ENCODE peak calls at places on chromosomes 12 and 14, in six cellular contexts. Z is stimulated activated effector memory CD8-positive, alpha-beta T cell treated with anti-CD3 and anti-CD28 coated beads, Interleukin-12 subunit alpha, Interleukin-12 subunit beta, amount 100 ng/mL, for 72 hours; I is C1 segment of cervical spinal cord; B is Right ventricle myocardium superior; J is non-pigmented ciliary epithelial cell; E is HEK293T. W is an unnamed sample.
A peak's percentile ranks its signal among the peaks of the same experiment; 100 is the strongest.

GRCh38 chr12:1013618-1014489 is 22.8 kb downstream of the ERC1 start:
- DNase-seq in Z (no peak), I (no peak), B (no peak), J (peak; percentile 55), E (no peak), W (peak; percentile 80)

GRCh38 chr12:122889658-122890561 is 6.0 kb downstream of the VPS37B start:
- DNase-seq in Z (no peak), I (no peak), B (no peak), J (no peak), E (no peak), W (no peak)

GRCh38 chr14:63203618-63204406 is 431 bp upstream of the RHOJ start:
- DNase-seq in Z (no peak), I (peak; percentile 37), B (peak; percentile 84), J (peak; percentile 94), E (peak; percentile 62), W (peak; percentile 30)

GRCh38 chr14:54681819-54682261 is 114.9 kb downstream of the SAMD4A start:
- DNase-seq in Z (no peak), I (no peak), B (no peak), J (peak; percentile 56), E (no peak), W (peak; percentile 50)

GRCh38 chr14:104213301-104214034 is 75.1 kb downstream of the KIF26A start:
- DNase-seq in Z (no peak), I (no peak), B (peak; percentile 22), J (no peak), E (no peak), W (no peak)

GRCh38 chr12:108205864-108206263 is 76.8 kb downstream of the WSCD2 start:
- DNase-seq in Z (no peak), I (no peak), B (no peak), J (no peak), E (no peak), W (no peak)

GRCh38 chr12:102423447-102423846 is 56.9 kb downstream of the IGF1 start:
- DNase-seq in Z (no peak), I (no peak), B (no peak), J (no peak), E (no peak), W (no peak)

GRCh38 chr14:91418387-91419043 is 895 bp upstream of the CCDC88C start:
- DNase-seq in Z (peak; percentile 97), I (peak; percentile 56), B (peak; percentile 87), J (no peak), E (peak; percentile 66), W (peak; percentile 41)

GRCh38 chr12:69523433-69524330 is 53.5 kb downstream of the FRS2 start:
- DNase-seq in Z (no peak), I (no peak), B (peak; percentile 47), J (no peak), E (no peak), W (no peak)

GRCh38 chr12:94867066-94867855 is 136.2 kb downstream of the NDUFA12 start:
- DNase-seq in Z (no peak), I (no peak), B (no peak), J (no peak), E (no peak), W (peak; percentile 3)

GRCh38 chr14:56181666-56182065 is 63.5 kb downstream of the PELI2 start:
- DNase-seq in Z (no peak), I (no peak), B (no peak), J (no peak), E (no peak), W (no peak)

GRCh38 chr12:28497889-28498411 is 307.7 kb downstream of the CCDC91 start:
- DNase-seq in Z (no peak), I (no peak), B (no peak), J (peak; percentile 20), E (no peak), W (peak; percentile 17)

GRCh38 chr14:68282479-68283377 is 463.1 kb downstream of the RAD51B start:
- DNase-seq in Z (peak; percentile 49), I (no peak), B (no peak), J (no peak), E (no peak), W (no peak)

GRCh38 chr12:107415066-107415465 is 270.5 kb upstream of the PWP1 start:
- DNase-seq in Z (no peak), I (no peak), B (no peak), J (peak; percentile 45), E (no peak), W (no peak)

GRCh38 chr14:20623798-20624197 is 17.7 kb downstream of the OR6S1 start:
- DNase-seq in Z (no peak), I (no peak), B (no peak), J (no peak), E (no peak), W (no peak)

GRCh38 chr12:810635-811415 is 58.4 kb downstream of the WNK1 start:
- DNase-seq in Z (peak; percentile 75), I (no peak), B (no peak), J (no peak), E (no peak), W (no peak)

GRCh38 chr12:30923057-30923456 is 3.5 kb upstream of the TSPAN11 start:
- DNase-seq in Z (no peak), I (no peak), B (no peak), J (no peak), E (no peak), W (no peak)

GRCh38 chr12:50647031-50647430 is 116.9 kb upstream of the ATF1 start:
- DNase-seq in Z (no peak), I (no peak), B (no peak), J (no peak), E (no peak), W (no peak)

GRCh38 chr12:12791756-12792346 is 6.4 kb downstream of the APOLD1 start:
- DNase-seq in Z (no peak), I (no peak), B (no peak), J (no peak), E (no peak), W (no peak)

GRCh38 chr14:68047910-68048309 is 228.3 kb downstream of the RAD51B start:
- DNase-seq in Z (no peak), I (no peak), B (no peak), J (no peak), E (no peak), W (peak; percentile 42)

GRCh38 chr12:54357802-54358619 is 6.3 kb downstream of the GPR84 start:
- DNase-seq in Z (no peak), I (no peak), B (no peak), J (no peak), E (no peak), W (no peak)

GRCh38 chr12:105562727-105563072 is 232.2 kb downstream of the C12orf75 start:
- DNase-seq in Z (no peak), I (no peak), B (no peak), J (no peak), E (peak; percentile 19), W (no peak)

GRCh38 chr14:69093551-69094421 is 59.1 kb downstream of the DCAF5 start:
- DNase-seq in Z (no peak), I (peak; percentile 20), B (no peak), J (no peak), E (no peak), W (no peak)

GRCh38 chr14:88005978-88006851 is 1.3 kb downstream of the GPR65 start:
- DNase-seq in Z (peak; percentile 74), I (no peak), B (no peak), J (no peak), E (no peak), W (no peak)

GRCh38 chr12:69918287-69918686 is 93.3 kb downstream of the MYRFL start:
- DNase-seq in Z (no peak), I (no peak), B (no peak), J (no peak), E (no peak), W (no peak)

GRCh38 chr12:124283326-124283725 is 11.6 kb upstream of the RFLNA start:
- DNase-seq in Z (no peak), I (no peak), B (no peak), J (no peak), E (no peak), W (no peak)

GRCh38 chr14:88128811-88129210 is 123.9 kb downstream of the GPR65 start:
- DNase-seq in Z (no peak), I (no peak), B (no peak), J (no peak), E (no peak), W (no peak)

GRCh38 chr12:46659032-46659703 is 166.6 kb downstream of the SLC38A4 start:
- DNase-seq in Z (no peak), I (no peak), B (no peak), J (no peak), E (no peak), W (no peak)

GRCh38 chr12:93979189-93979588 is 169.2 kb upstream of the PLXNC1 start:
- DNase-seq in Z (no peak), I (no peak), B (no peak), J (no peak), E (no peak), W (no peak)

GRCh38 chr12:40016960-40017359 is 88.9 kb downstream of the SLC2A13 start:
- DNase-seq in Z (no peak), I (no peak), B (no peak), J (no peak), E (no peak), W (no peak)

GRCh38 chr12:91423336-91424050 is 240.9 kb upstream of the DCN start:
- DNase-seq in Z (no peak), I (no peak), B (no peak), J (no peak), E (no peak), W (no peak)

GRCh38 chr12:93851245-93851665 is 174.1 kb downstream of the CRADD start:
- DNase-seq in Z (peak; percentile 67), I (no peak), B (no peak), J (no peak), E (no peak), W (no peak)

GRCh38 chr14:50047274-50047676 is 69.1 kb downstream of the VCPKMT start:
- DNase-seq in Z (no peak), I (no peak), B (no peak), J (no peak), E (no peak), W (no peak)

W was measured in HS-27A.